ENCODE peak calls at places on chromosomes 13 and 19, in six cellular contexts. I is heart right ventricle; M is A549; Q is CD8-positive, alpha-beta T cell; G is left ventricle myocardium inferior; C is pancreas. Z is an unnamed sample.

GRCh38 chr13:30871713-30872029 is 34.4 kb upstream of the MEDAG start:
- DNase-seq in I (no peak), M (no peak), Q (no peak), G (no peak), C (no peak), Z (no peak)

GRCh38 chr19:5153601-5154128 is 184.8 kb downstream of the KDM4B start:
- DNase-seq in I (no peak), M (no peak), Q (no peak), G (no peak), C (no peak), Z (no peak)

GRCh38 chr19:48353682-48354081 is 10.1 kb downstream of the TMEM143 start:
- DNase-seq in I (no peak), M (peak; percentile 68), Q (no peak), G (no peak), C (no peak), Z (no peak)

GRCh38 chr19:17163652-17164051 is 51.5 kb upstream of the USE1 start:
- DNase-seq in I (no peak), M (no peak), Q (no peak), G (no peak), C (no peak), Z (no peak)

GRCh38 chr13:41916173-41916954 is 44.5 kb downstream of the VWA8 start:
- DNase-seq in I (no peak), M (no peak), Q (no peak), G (no peak), C (no peak), Z (no peak)

GRCh38 chr13:44322928-44323327 is 50.7 kb upstream of the SERP2 start:
- DNase-seq in I (no peak), M (no peak), Q (no peak), G (no peak), C (no peak), Z (no peak)

GRCh38 chr13:91406619-91407018 is 8.2 kb downstream of the GPC5 start:
- DNase-seq in I (no peak), M (peak; percentile 23), Q (no peak), G (no peak), C (no peak), Z (peak; percentile 17)

GRCh38 chr13:113114511-113115362 is 7.9 kb upstream of the F10 start:
- DNase-seq in I (no peak), M (no peak), Q (no peak), G (no peak), C (no peak), Z (peak; percentile 11)

GRCh38 chr13:41284512-41285288 is 21.3 kb upstream of the MTRF1 start:
- DNase-seq in I (no peak), M (peak; percentile 94), Q (no peak), G (no peak), C (no peak), Z (no peak)

GRCh38 chr19:56348289-56348877 is 33.7 kb upstream of the ZSCAN5A start:
- DNase-seq in I (no peak), M (peak; percentile 30), Q (no peak), G (no peak), C (no peak), Z (no peak)

GRCh38 chr13:94065741-94066140 is 413.7 kb downstream of the DCT start:
- DNase-seq in I (no peak), M (no peak), Q (no peak), G (no peak), C (no peak), Z (no peak)

GRCh38 chr13:21576424-21576823 is 27.5 kb downstream of the MICU2 start:
- DNase-seq in I (no peak), M (no peak), Q (no peak), G (no peak), C (no peak), Z (no peak)

GRCh38 chr19:6632002-6632621 is 37.8 kb downstream of the TNFSF14 start:
- DNase-seq in I (no peak), M (peak; percentile 79), Q (peak; percentile 52), G (no peak), C (peak; percentile 33), Z (peak; percentile 91)

GRCh38 chr13:73069206-73069815 is 10.5 kb downstream of the KLF5 start:
- DNase-seq in I (no peak), M (no peak), Q (no peak), G (no peak), C (no peak), Z (no peak)

GRCh38 chr19:54325194-54325621 is 12.2 kb upstream of the LILRA5 start:
- DNase-seq in I (no peak), M (peak; percentile 55), Q (peak; percentile 10), G (no peak), C (no peak), Z (peak; percentile 61)

GRCh38 chr13:106104281-106104901 is 431.1 kb downstream of the EFNB2 start:
- DNase-seq in I (no peak), M (peak; percentile 79), Q (no peak), G (no peak), C (no peak), Z (no peak)

GRCh38 chr13:114109646-114110045 is 22.8 kb downstream of the RASA3 start:
- DNase-seq in I (no peak), M (no peak), Q (no peak), G (no peak), C (peak; percentile 41), Z (no peak)

GRCh38 chr19:29098863-29099481 is 114.0 kb downstream of the UQCRFS1 start:
- DNase-seq in I (peak; percentile 36), M (peak; percentile 69), Q (no peak), G (peak; percentile 57), C (no peak), Z (peak; percentile 31)

GRCh38 chr13:99634672-99635071 is 133.4 kb downstream of the TM9SF2 start:
- DNase-seq in I (no peak), M (no peak), Q (no peak), G (no peak), C (no peak), Z (no peak)

GRCh38 chr19:50387176-50387867 is 3.2 kb downstream of the POLD1 start:
- DNase-seq in I (no peak), M (no peak), Q (no peak), G (no peak), C (no peak), Z (no peak)

GRCh38 chr19:6318772-6319171 is 14.6 kb downstream of the ACER1 start:
- DNase-seq in I (no peak), M (no peak), Q (no peak), G (no peak), C (no peak), Z (no peak)

GRCh38 chr13:50320297-50320862 is 305.1 kb downstream of the KCNRG start:
- DNase-seq in I (no peak), M (peak; percentile 53), Q (no peak), G (no peak), C (no peak), Z (no peak)

GRCh38 chr19:52613299-52613906 is 24.8 kb downstream of the ZNF83 start:
- DNase-seq in I (no peak), M (no peak), Q (no peak), G (no peak), C (no peak), Z (no peak)

GRCh38 chr13:112851107-112852046 is 117.6 kb upstream of the MCF2L start:
- DNase-seq in I (no peak), M (no peak), Q (no peak), G (no peak), C (no peak), Z (no peak)

DNA sequence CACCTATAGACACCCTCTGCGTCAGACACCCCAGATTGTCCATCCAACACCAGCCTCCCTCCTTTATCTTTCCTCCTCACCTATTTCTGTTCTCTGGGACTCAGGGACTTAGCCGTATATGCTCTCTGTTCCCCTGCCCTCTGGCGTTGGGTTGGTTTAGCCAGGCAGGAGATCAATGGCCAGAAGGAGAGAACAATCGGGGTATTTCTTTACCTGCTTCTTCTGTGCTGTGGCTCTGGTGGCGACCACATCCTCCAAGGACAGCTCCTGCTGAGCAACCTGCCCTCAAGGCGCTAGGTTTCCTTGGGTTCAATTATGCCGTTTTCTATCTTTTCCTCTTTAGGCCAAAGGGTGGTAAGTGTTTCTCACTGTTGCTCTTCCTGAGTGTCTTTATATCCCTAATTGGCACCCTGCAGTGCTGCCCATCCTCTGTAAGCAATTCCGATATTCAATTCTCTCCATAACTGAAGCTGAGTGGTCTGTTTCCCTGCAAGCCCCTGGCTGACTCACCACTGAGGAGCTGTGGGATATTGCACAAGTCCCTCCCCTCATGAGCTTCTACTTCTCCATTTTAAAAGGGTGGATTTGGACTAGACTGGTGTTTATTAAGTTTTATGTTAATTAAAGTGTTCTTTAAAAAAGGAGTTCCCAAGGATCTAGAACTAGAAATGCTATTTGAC is 63.7 kb upstream of the TMTC4 start:
- DNase-seq in I (no peak), M (no peak), Q (no peak), G (no peak), C (no peak), Z (no peak)
- H3K4me3 ChIP-seq in I (no peak overlapping the region), M (no peak overlapping the region), Q (no peak overlapping the region), G (no peak overlapping the region), C (no peak overlapping the region), Z (no peak overlapping the region)

DNA sequence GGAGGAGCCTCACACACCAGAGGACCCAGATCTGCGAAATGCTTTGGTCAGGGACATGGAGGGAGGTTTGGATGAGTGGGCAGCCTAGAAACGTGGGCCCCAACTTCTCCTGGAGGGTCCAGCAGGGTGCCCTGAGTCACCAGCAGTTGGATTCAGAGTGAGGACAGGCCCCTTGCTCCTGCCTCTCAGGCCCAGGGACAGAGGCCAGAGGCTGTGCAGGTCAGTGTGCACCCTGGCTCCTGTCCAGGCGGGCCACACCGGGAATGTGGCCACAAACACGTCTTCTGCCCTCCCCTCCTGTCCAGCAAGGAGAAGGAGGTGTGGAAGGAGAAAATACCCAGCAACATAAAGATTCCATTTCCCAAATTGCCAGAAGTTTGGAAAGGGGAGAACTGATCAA is 19.4 kb downstream of the IRS2 start:
- DNase-seq in I (no peak), M (no peak), Q (no peak), G (no peak), C (no peak), Z (no peak)
- H3K4me1 ChIP-seq in I (peaks cover 6% of the 10 kb centered on the region), M (peaks cover 31% of the 10 kb centered on the region), Q (peaks cover 10% of the 10 kb centered on the region), G (peaks cover 47% of the 10 kb centered on the region), C (no peaks in the 10 kb centered on the region), Z (peaks cover 4% of the 10 kb centered on the region)

DNA sequence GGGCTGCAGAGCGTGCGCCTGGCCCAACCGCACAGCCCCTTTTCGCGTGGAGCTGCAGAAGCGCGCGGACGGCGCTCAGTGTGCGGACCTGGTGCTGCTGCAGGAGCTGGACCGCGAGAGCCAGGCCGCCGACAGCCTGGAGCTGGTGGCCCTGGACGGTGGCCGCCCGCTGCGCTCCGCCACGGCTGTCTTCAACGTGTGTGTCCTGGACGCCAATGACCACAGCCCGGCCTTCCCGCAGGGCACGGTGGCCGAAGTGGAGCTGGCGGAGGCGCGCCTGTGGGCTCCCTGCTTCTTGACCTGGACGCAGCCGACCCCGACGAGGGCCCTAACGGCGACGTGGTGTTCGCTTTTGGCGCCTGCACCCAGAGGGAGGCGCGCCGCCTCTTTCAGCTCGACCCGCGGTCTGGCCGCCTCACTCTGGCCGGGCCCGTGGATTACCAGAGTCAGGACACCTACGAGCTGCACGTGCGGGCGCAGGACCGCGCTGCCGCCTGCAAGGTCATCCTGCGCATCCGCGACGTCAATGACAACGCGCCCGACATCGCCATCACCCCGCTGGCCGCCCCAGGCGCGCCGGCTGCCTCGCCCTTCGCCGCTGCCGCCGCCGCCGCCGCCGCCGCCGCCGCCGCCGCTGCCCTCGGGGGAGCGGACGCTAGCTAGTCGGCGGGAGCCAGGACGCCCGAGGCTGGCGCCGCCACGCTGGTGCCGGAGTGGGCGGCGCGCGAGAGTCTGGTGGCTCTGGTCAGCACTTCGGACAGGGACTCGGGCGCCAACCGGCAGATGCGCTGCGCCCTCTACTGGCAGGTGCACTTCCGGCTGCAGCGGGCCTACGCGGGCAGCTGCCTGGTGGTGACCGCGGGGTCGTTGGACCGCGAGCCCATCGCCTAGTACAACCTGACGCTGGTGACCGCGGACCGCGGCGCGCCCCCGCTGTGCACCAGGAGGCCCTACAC is 172.2 kb downstream of the OLFM4 start:
- DNase-seq in I (peak; percentile 48), M (no peak), Q (no peak), G (peak; percentile 23), C (peak; percentile 76), Z (peak; percentile 84)
- H3K4me3 ChIP-seq in I (no peak overlapping the region), M (no peak overlapping the region), Q (no peak overlapping the region), G (no peak overlapping the region), C (no peak overlapping the region), Z (peak overlapping the region; percentile 56)

GRCh38 chr19:14502334-14503092 is 6.6 kb upstream of the GIPC1 start:
- DNase-seq in I (no peak), M (peak; percentile 55), Q (no peak), G (no peak), C (no peak), Z (no peak)
- H3K4me1 ChIP-seq in I (no peaks in the 10 kb centered on the region), M (peaks cover 55% of the 10 kb centered on the region), Q (peaks cover 30% of the 10 kb centered on the region), G (peaks cover 4% of the 10 kb centered on the region), C (no peaks in the 10 kb centered on the region), Z (peaks cover 5% of the 10 kb centered on the region)